ENCODE peak calls at places on chromosomes 6 and 20, in five cellular contexts. F, Q, Z, K and N are unnamed samples.

GRCh38 chr6:170049641-170050491 is 241.0 kb downstream of the DLL1 start:
- DNase-seq in Q (no peak), Z (no peak), F (no peak), K (no peak), N (peak)

GRCh38 chr20:5974531-5974930 is 24.1 kb downstream of the MCM8 start:
- DNase-seq in Q (no peak), K (no peak), Z (no peak), F (no peak), N (no peak)

GRCh38 chr20:7989379-7989778 is 30.2 kb downstream of the TMX4 start:
- DNase-seq in Q (no peak), Z (no peak), K (no peak), F (no peak), N (no peak)

GRCh38 chr20:4947817-4948559 is 53.3 kb downstream of the SLC23A2 start:
- DNase-seq in Z (no peak), F (no peak), K (no peak), Q (no peak), N (no peak)

GRCh38 chr6:79546186-79546585 is 9.0 kb upstream of the LCA5 start:
- DNase-seq in Z (no peak), K (no peak), Q (no peak), F (no peak), N (peak)

GRCh38 chr6:28553986-28554881 is 28.6 kb downstream of the GPX5 start:
- DNase-seq in Q (peak), Z (no peak), F (peak), K (no peak), N (no peak)

GRCh38 chr6:2482773-2483172 is 237.4 kb upstream of the GMDS start:
- DNase-seq in F (no peak), Z (no peak), K (no peak), Q (peak), N (no peak)

GRCh38 chr20:38437796-38438195 is 2.7 kb upstream of the SNHG17 start:
- DNase-seq in Z (no peak), F (no peak), Q (no peak), K (no peak), N (no peak)

GRCh38 chr20:20303742-20304141 is 64.2 kb upstream of the INSM1 start:
- DNase-seq in K (no peak), Q (no peak), F (no peak), Z (no peak), N (no peak)

GRCh38 chr6:161435426-161436065 is 161.7 kb upstream of the AGPAT4 start:
- DNase-seq in Z (no peak), K (no peak), Q (no peak), F (no peak), N (no peak)

GRCh38 chr6:9225441-9225871 is 790.1 kb upstream of the SLC35B3 start:
- DNase-seq in K (no peak), F (no peak), Z (no peak), Q (no peak), N (peak)

GRCh38 chr20:20358801-20359200 is 9.1 kb upstream of the INSM1 start:
- DNase-seq in K (no peak), Q (no peak), Z (no peak), F (no peak), N (no peak)

GRCh38 chr6:51398793-51399192 is 580.1 kb downstream of the TFAP2B start:
- DNase-seq in K (no peak), Z (no peak), F (no peak), Q (no peak), N (no peak)

GRCh38 chr6:170243791-170244291 is 47.0 kb downstream of the DLL1 start:
- DNase-seq in Q (no peak), Z (no peak), F (no peak), K (no peak), N (no peak)

GRCh38 chr20:35055445-35056276 is 36.9 kb downstream of the TRPC4AP start:
- DNase-seq in F (no peak), K (no peak), Q (no peak), Z (no peak), N (peak)

GRCh38 chr20:36317675-36318074 is 11.5 kb downstream of the DLGAP4 start:
- DNase-seq in K (no peak), F (no peak), Q (no peak), Z (no peak), N (no peak)

GRCh38 chr6:113936093-113936934 is 34.6 kb downstream of the HDAC2 start:
- DNase-seq in K (no peak), F (peak), Z (peak), Q (peak), N (peak)

GRCh38 chr20:49452011-49452482 is 30.4 kb downstream of the KCNB1 start:
- DNase-seq in F (no peak), Q (no peak), K (no peak), Z (no peak), N (no peak)

GRCh38 chr6:159842035-159842434 is 42.0 kb downstream of the PNLDC1 start:
- DNase-seq in Q (peak), Z (peak), F (peak), K (no peak), N (no peak)

GRCh38 chr6:106823732-106824351 is 150.7 kb downstream of the CD24 start:
- DNase-seq in K (peak), F (no peak), Z (no peak), Q (no peak), N (no peak)

GRCh38 chr6:80029442-80029841 is 25.0 kb downstream of the TTK start:
- DNase-seq in F (no peak), K (no peak), Q (no peak), Z (no peak), N (no peak)

GRCh38 chr6:158143700-158144099 is 24.4 kb downstream of the SERAC1 start:
- DNase-seq in K (no peak), F (peak), Z (peak), Q (peak), N (peak)

GRCh38 chr6:158387036-158387435 is 74.8 kb downstream of the TULP4 start:
- DNase-seq in Q (no peak), Z (peak), F (peak), K (no peak), N (no peak)

GRCh38 chr6:56004421-56004820 is 129.0 kb upstream of the BMP5 start:
- DNase-seq in K (no peak), Z (no peak), F (no peak), Q (no peak), N (peak)

GRCh38 chr6:30348957-30349356 is 4.0 kb downstream of the RPP21 start:
- DNase-seq in F (no peak), Q (no peak), Z (no peak), K (no peak), N (no peak)

GRCh38 chr6:30349411-30350177 is 4.6 kb downstream of the RPP21 start:
- DNase-seq in K (no peak), Q (no peak), F (no peak), Z (no peak), N (no peak)

GRCh38 chr6:30345852-30346251 is 896 bp downstream of the RPP21 start:
- DNase-seq in F (no peak), K (no peak), Z (no peak), Q (no peak), N (no peak)

GRCh38 chr6:30352550-30352949 is 7.6 kb downstream of the RPP21 start:
- DNase-seq in F (no peak), Z (no peak), K (no peak), Q (no peak), N (no peak)

DNA sequence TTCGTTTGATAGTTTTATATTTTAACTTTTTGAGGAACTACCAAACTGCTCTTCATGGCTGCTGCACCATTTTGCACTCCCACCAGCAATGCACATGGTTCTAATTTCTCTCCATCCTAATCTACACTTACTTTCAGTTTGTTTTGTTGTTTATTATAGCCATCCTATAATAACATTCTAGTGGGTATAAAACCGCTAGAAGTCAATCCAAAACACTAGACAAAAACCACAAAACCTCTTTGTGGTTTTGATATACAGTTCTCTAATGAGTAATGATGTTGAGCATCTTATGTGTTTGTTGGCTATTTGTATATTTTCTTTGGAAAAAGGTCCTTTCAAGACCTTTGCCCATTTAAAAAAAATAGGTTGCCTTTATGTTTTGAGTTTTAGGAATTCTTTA is 5.6 kb downstream of the RPP21 start:
- DNase-seq in F (no peak), K (no peak), Z (no peak), Q (no peak), N (no peak)
- TF ChIP-seq MAFK in F (no peak), K (no peak), Z (no peak), Q (no peak), N (no peak)

DNA sequence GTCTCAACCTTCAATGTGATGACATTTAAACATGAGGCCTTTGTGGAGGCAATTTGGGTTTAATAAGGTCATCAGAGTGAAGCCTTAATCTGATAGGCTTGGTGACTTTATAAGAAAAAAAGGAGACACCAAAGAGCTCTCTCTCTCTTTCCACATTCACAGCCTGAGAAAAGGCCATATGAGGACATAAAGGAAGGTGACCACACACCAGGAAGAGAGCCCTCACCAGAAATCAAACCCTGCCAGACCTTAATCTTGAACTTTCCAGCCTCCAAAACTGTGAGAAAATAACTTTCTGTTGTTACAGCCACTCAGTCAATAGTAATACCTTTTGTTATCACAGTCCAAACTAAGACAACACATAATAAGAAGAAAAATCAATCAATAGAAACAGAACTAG is 47.7 kb downstream of the COL12A1 start:
- DNase-seq in F (no peak), Q (no peak), K (no peak), Z (no peak), N (no peak)
- TF ChIP-seq RFX5 in F (no peak), Q (no peak), K (no peak), Z (no peak), N (no peak)

DNA sequence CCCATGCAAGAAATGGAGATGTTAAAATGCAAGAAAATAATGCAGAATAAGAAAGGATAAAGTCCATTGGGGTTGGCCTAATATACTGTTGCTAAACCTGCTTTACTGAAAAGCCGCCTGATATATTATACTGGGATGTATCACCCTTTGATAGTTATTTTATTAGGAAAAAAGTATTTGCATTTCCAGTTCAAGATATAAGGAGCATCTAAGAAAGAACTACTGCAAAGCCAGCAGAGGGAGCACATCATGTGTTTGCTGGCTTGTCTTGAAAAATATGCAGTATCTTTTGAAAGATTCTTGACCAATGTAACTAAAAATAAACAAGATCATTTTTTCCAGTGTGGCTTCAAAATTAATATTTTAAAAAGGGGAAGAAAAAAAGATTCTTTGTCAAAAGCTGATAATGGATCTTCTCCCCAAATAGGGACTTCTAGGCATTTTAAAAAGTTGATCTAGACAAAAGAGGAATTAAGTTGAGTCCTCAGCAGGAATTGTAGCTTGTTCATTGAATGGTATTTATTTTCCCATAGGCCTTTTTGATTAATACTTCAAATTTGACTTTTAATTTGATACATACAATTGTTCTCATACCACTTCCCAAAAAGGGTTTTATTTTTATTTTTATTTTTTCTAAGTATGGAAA is 214.9 kb downstream of the ZFAND3 start:
- DNase-seq in Q (no peak), F (peak), K (no peak), Z (no peak), N (peak)
- TF ChIP-seq MAFK in Q (no peak), F (no peak), K (no peak), Z (no peak), N (no peak)

DNA sequence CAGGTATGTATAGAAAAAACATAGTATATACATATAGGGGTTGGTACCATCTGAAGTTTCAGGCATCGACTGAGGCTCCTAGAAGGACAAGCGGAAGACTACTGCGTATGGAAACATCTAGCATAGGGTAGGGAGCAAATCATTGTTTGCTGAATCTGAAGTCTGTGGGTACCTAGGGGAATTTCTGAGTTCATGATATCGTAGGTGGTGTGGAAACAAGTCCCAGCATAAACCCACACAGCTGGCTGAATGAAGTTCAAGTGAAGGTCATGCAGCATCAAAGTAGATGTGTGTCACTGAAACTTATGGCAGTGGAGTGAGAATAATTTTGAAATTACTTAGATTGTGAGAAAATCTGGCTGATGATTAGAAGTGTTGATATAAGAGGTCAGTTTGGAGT is 39.4 kb downstream of the MAP7 start:
- DNase-seq in Z (no peak), K (no peak), F (no peak), Q (no peak), N (no peak)
- TF ChIP-seq RFX5 in Z (no peak), K (no peak), F (no peak), Q (no peak), N (no peak)

GRCh38 chr6:43303751-43304331 is 4.8 kb downstream of the CRIP3 start:
- DNase-seq in K (no peak), Q (no peak), F (no peak), Z (no peak), N (no peak)

GRCh38 chr6:43304361-43304760 is 4.3 kb downstream of the CRIP3 start:
- DNase-seq in Q (no peak), K (no peak), Z (no peak), F (no peak), N (no peak)

GRCh38 chr6:43304882-43305281 is 3.7 kb downstream of the CRIP3 start:
- DNase-seq in Z (no peak), Q (no peak), F (no peak), K (no peak), N (no peak)

GRCh38 chr6:43307451-43308100 is 1.1 kb downstream of the CRIP3 start:
- DNase-seq in Q (no peak), F (no peak), Z (no peak), K (no peak), N (no peak)

DNA sequence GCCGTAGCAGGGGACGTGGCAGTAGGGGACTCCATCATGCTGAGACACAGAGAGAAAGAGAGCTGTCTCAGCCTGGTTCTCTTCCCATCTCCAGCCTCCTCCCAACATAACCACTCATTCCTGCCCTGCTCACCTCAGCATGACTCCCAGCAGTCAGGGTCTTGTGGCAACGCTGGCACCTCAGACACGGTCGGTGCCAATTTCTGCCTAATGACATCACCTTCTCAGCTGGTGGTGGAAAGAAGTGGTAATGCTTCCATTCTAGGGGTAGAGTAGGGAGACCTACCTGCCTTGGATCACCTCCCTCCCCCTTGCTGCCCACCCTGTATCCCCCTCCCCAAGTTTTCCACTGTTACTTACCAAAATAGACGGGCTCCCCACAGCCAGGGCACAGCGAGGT is 2.5 kb downstream of the CRIP3 start:
- DNase-seq in Z (no peak), Q (no peak), K (no peak), F (no peak), N (no peak)
- TF ChIP-seq MAFK in Z (no peak), Q (no peak), K (no peak), F (no peak), N (no peak)

GRCh38 chr20:44446111-44446722 is 29.5 kb upstream of the TTPAL start:
- DNase-seq in Z (no peak), F (no peak), Q (no peak), K (no peak), N (no peak)
- TF ChIP-seq RFX5 in Z (no peak), F (no peak), Q (no peak), K (no peak), N (no peak)

DNA sequence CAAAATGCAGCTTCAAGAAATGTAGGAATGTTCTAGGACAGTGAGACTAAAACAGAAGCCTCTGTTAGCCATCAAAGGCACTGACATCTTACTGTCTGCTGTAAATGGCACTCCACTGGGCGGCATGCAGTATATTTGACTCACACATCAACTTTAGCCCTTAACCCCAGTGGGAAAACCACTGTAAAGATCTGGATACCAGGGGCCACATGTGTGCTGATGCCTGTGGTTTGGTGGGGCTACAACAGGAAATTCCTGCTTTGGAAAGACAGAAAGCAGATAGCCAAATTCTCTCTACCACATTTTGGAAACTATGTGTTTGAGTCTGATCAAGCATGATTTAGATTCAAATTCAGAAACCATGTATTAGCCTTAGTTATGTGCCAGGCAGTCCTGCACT is 4.3 kb downstream of the PFDN4 start:
- DNase-seq in F (no peak), Q (no peak), Z (no peak), K (no peak), N (peak)
- TF ChIP-seq MAFK in F (no peak), Q (no peak), Z (no peak), K (no peak), N (no peak)